ENCODE peak calls at places on chromosomes 16 and 17, in seven cellular contexts. K, E, D, L, V, U and H are unnamed samples.

GRCh38 chr16:5633845-5634440 is 536.3 kb upstream of the EEF2KMT start:
- DNase-seq in U (no peak), K (no peak), E (no peak), D (no peak), V (no peak), L (peak), H (no peak)

GRCh38 chr17:6218333-6218732 is 148.2 kb downstream of the WSCD1 start:
- DNase-seq in K (no peak), U (no peak), E (no peak), V (no peak), D (no peak), L (no peak), H (no peak)

GRCh38 chr16:14284930-14285541 is 213.9 kb downstream of the MRTFB start:
- DNase-seq in V (peak), U (peak), D (no peak), L (peak), E (no peak), K (peak), H (peak)

GRCh38 chr16:28473714-28474265 is 1.7 kb upstream of the NPIPB7 start:
- DNase-seq in E (no peak), K (no peak), V (no peak), D (no peak), L (no peak), U (no peak), H (no peak)

GRCh38 chr17:82599674-82600661 is 48.3 kb downstream of the WDR45B start:
- DNase-seq in L (no peak), E (no peak), U (no peak), D (no peak), K (peak), V (no peak), H (no peak)

GRCh38 chr17:76700627-76701470 is 9.9 kb downstream of the MXRA7 start:
- DNase-seq in V (peak), D (no peak), K (peak), U (no peak), E (no peak), L (peak), H (no peak)

GRCh38 chr17:35373532-35373983 is at the start of gene SLFN11:
- DNase-seq in U (peak), L (peak), E (peak), D (peak), V (peak), K (peak), H (peak)

GRCh38 chr17:4500188-4500565 is 1.5 kb downstream of the SPNS2 start:
- DNase-seq in D (no peak), V (no peak), U (no peak), L (no peak), K (no peak), E (no peak), H (no peak)

GRCh38 chr16:3328643-3329042 is 23.3 kb downstream of the ZNF75A start:
- DNase-seq in U (no peak), D (no peak), V (no peak), E (no peak), K (no peak), L (no peak), H (peak)

GRCh38 chr17:82718986-82719685 is 2.6 kb downstream of the FN3KRP start:
- DNase-seq in K (no peak), D (no peak), E (no peak), V (no peak), U (no peak), L (no peak), H (no peak)

GRCh38 chr16:2845116-2845515 is 12.9 kb downstream of the PRSS22 start:
- DNase-seq in K (no peak), E (no peak), V (no peak), L (no peak), D (no peak), U (no peak), H (no peak)

GRCh38 chr16:13921328-13921727 is 1.4 kb downstream of the ERCC4 start:
- DNase-seq in D (no peak), L (no peak), K (no peak), E (no peak), U (no peak), V (no peak), H (no peak)

GRCh38 chr17:2798188-2798587 is 1.9 kb downstream of the RAP1GAP2 start:
- DNase-seq in L (no peak), K (no peak), V (no peak), D (no peak), U (no peak), E (no peak), H (no peak)

GRCh38 chr17:78174332-78174869 is 6.0 kb downstream of the SYNGR2 start:
- DNase-seq in D (no peak), K (peak), V (peak), L (no peak), E (no peak), U (peak), H (peak)

GRCh38 chr17:14334261-14334860 is 33.5 kb downstream of the HS3ST3B1 start:
- DNase-seq in V (no peak), L (peak), E (no peak), D (no peak), K (no peak), U (no peak), H (no peak)

GRCh38 chr17:62804822-62805221 is 3.3 kb downstream of the MARCHF10 start:
- DNase-seq in D (no peak), L (peak), V (no peak), K (no peak), U (no peak), E (no peak), H (no peak)

GRCh38 chr16:74580828-74581227 is 26.1 kb downstream of the GLG1 start:
- DNase-seq in U (no peak), V (no peak), E (no peak), D (no peak), L (no peak), K (no peak), H (no peak)